ENCODE peak calls at places on chromosomes 11 and 22, in six cellular contexts. C, H, S, Q, R and V are unnamed samples.

GRCh38 chr11:134407321-134407828 is 4.7 kb downstream of the B3GAT1 start:
- DNase-seq in C (no peak), H (no peak), S (no peak), Q (no peak), R (no peak), V (no peak)

GRCh38 chr22:44538071-44538470 is 40.0 kb upstream of the RTL6 start:
- DNase-seq in C (no peak), H (no peak), S (no peak), Q (no peak), R (no peak), V (no peak)

GRCh38 chr11:27385245-27385644 is 22.2 kb upstream of the CCDC34 start:
- DNase-seq in C (no peak), H (no peak), S (no peak), Q (peak; percentile 80), R (peak; percentile 70), V (no peak)

GRCh38 chr11:10413268-10413667 is 41.8 kb upstream of the AMPD3 start:
- DNase-seq in C (peak; percentile 20), H (peak; percentile 53), S (no peak), Q (no peak), R (no peak), V (no peak)

GRCh38 chr11:70270877-70271634 is 566 bp downstream of the PPFIA1 start:
- DNase-seq in C (peak; percentile 47), H (no peak), S (peak; percentile 57), Q (no peak), R (no peak), V (no peak)

GRCh38 chr22:29706493-29706892 is 13.3 kb upstream of the CABP7 start:
- DNase-seq in C (no peak), H (no peak), S (no peak), Q (no peak), R (no peak), V (no peak)

GRCh38 chr11:2305862-2306823 is 4.3 kb downstream of the TSPAN32 start:
- DNase-seq in C (no peak), H (peak; percentile 33), S (peak; percentile 30), Q (no peak), R (no peak), V (no peak)

GRCh38 chr11:130071211-130071712 is 1.6 kb downstream of the APLP2 start:
- DNase-seq in C (no peak), H (no peak), S (no peak), Q (no peak), R (no peak), V (no peak)

GRCh38 chr11:65452806-65453490 is 30.4 kb downstream of the NEAT1 start:
- DNase-seq in C (no peak), H (no peak), S (no peak), Q (no peak), R (no peak), V (no peak)

GRCh38 chr22:42114721-42115120 is 15.9 kb downstream of the CYP2D6 start:
- DNase-seq in C (no peak), H (no peak), S (no peak), Q (no peak), R (no peak), V (no peak)

GRCh38 chr22:22403306-22403705 is 105.2 kb downstream of the ZNF280B start:
- DNase-seq in C (no peak), H (no peak), S (no peak), Q (no peak), R (no peak), V (no peak)

GRCh38 chr11:134725939-134726639 is 314.0 kb upstream of the B3GAT1 start:
- DNase-seq in C (no peak), H (no peak), S (no peak), Q (no peak), R (no peak), V (no peak)

GRCh38 chr11:34427171-34427805 is 11.4 kb upstream of the CAT start:
- DNase-seq in C (no peak), H (no peak), S (no peak), Q (peak; percentile 67), R (peak; percentile 93), V (no peak)

GRCh38 chr11:46114378-46114777 is 6.9 kb downstream of the PHF21A start:
- DNase-seq in C (no peak), H (no peak), S (no peak), Q (no peak), R (no peak), V (no peak)

GRCh38 chr11:102647430-102647829 is 22.3 kb upstream of the MMP20 start:
- DNase-seq in C (no peak), H (no peak), S (no peak), Q (no peak), R (no peak), V (no peak)

GRCh38 chr22:31206896-31207687 is 5.0 kb upstream of the LIMK2 start:
- DNase-seq in C (no peak), H (no peak), S (no peak), Q (no peak), R (no peak), V (no peak)

GRCh38 chr11:86632499-86633269 is 39.7 kb downstream of the ME3 start:
- DNase-seq in C (no peak), H (no peak), S (no peak), Q (peak; percentile 90), R (peak; percentile 97), V (no peak)

GRCh38 chr11:57073121-57073520 is 84.4 kb downstream of the OR5AK2 start:
- DNase-seq in C (no peak), H (no peak), S (no peak), Q (no peak), R (no peak), V (no peak)

GRCh38 chr11:70732493-70733206 is 334.3 kb downstream of the CTTN start:
- DNase-seq in C (no peak), H (no peak), S (no peak), Q (no peak), R (no peak), V (no peak)

GRCh38 chr11:58832246-58832645 is 12.3 kb downstream of the GLYATL2 start:
- DNase-seq in C (no peak), H (no peak), S (no peak), Q (no peak), R (no peak), V (no peak)

GRCh38 chr22:26617251-26618199 is at the start of gene CRYBB1:
- DNase-seq in C (no peak), H (no peak), S (no peak), Q (no peak), R (no peak), V (no peak)

GRCh38 chr11:12842933-12843636 is 166.0 kb upstream of the RASSF10 start:
- DNase-seq in C (no peak), H (no peak), S (no peak), Q (no peak), R (no peak), V (no peak)

GRCh38 chr11:90250970-90251369 is 28.1 kb upstream of the CHORDC1 start:
- DNase-seq in C (peak; percentile 4), H (no peak), S (no peak), Q (no peak), R (no peak), V (no peak)

GRCh38 chr11:72039108-72039850 is 40.6 kb downstream of the IL18BP start:
- DNase-seq in C (no peak), H (no peak), S (no peak), Q (no peak), R (no peak), V (no peak)

GRCh38 chr11:19241260-19242183 is 777 bp upstream of the E2F8 start:
- DNase-seq in C (peak; percentile 11), H (no peak), S (peak; percentile 26), Q (no peak), R (no peak), V (peak; percentile 64)